ENCODE peak calls at places on chromosomes 1 and 21, in seven cellular contexts. A is H9, I is IMR-90, W is neuronal stem cell, J is mesenchymal stem cell, L is H1, H is trophoblast cell. C is an unnamed sample.

GRCh38 chr1:22190731-22191130 is 47.8 kb upstream of the WNT4 start:
- DNase-seq in H (no peak), L (no peak), A (no peak), I (no peak), W (no peak), J (no peak), C (no peak)

GRCh38 chr1:181986907-181987305 is 74.6 kb downstream of the ZNF648 start:
- DNase-seq in W (no peak), L (no peak), J (no peak), H (no peak), A (no peak), I (no peak), C (no peak)

GRCh38 chr1:22484741-22485140 is 33.1 kb downstream of the ZBTB40 start:
- DNase-seq in L (no peak), I (no peak), J (no peak), H (no peak), A (no peak), W (no peak), C (no peak)

GRCh38 chr1:212007896-212008295 is 27.5 kb downstream of the INTS7 start:
- DNase-seq in H (no peak), A (no peak), I (no peak), L (no peak), J (no peak), W (no peak), C (no peak)

GRCh38 chr1:113429461-113430153 is 39.3 kb downstream of the MAGI3 start:
- DNase-seq in W (no peak), A (no peak), L (no peak), I (peak), J (peak), H (no peak), C (peak)

GRCh38 chr1:116472431-116472961 is 98.3 kb downstream of the CD58 start:
- DNase-seq in W (no peak), A (no peak), H (no peak), I (peak), L (no peak), J (peak), C (peak)

GRCh38 chr1:64766385-64766784 is 21.5 kb downstream of the RAVER2 start:
- DNase-seq in I (peak), A (no peak), L (no peak), H (peak), J (peak), W (no peak), C (no peak)

GRCh38 chr1:221228594-221228993 is 349.4 kb downstream of the HLX start:
- DNase-seq in J (no peak), I (no peak), W (no peak), L (peak), H (no peak), A (peak), C (peak)

GRCh38 chr1:239803666-239804228 is 287.9 kb upstream of the FMN2 start:
- DNase-seq in L (no peak), W (no peak), J (no peak), H (peak), A (no peak), I (no peak), C (peak)

GRCh38 chr1:13582713-13583443 is 754 bp upstream of the PDPN start:
- DNase-seq in A (peak), H (no peak), L (peak), W (no peak), J (no peak), I (no peak), C (peak)

GRCh38 chr1:229023651-229024295 is 247.1 kb upstream of the RAB4A start:
- DNase-seq in H (no peak), I (no peak), L (no peak), J (no peak), A (no peak), W (no peak), C (no peak)

GRCh38 chr21:37475186-37475868 is 108.8 kb downstream of the DYRK1A start:
- DNase-seq in H (no peak), A (no peak), W (no peak), J (peak), L (no peak), I (no peak), C (no peak)

GRCh38 chr1:154940880-154941228 is 4.3 kb upstream of the PMVK start:
- DNase-seq in I (no peak), A (no peak), H (no peak), L (no peak), J (no peak), W (no peak), C (no peak)

GRCh38 chr1:24926596-24927249 is 3.4 kb downstream of the RUNX3 start:
- DNase-seq in J (peak), A (no peak), L (no peak), H (no peak), W (peak), I (no peak), C (peak)

GRCh38 chr1:174788981-174789380 is 210.8 kb upstream of the CACYBP start:
- DNase-seq in A (no peak), L (no peak), I (peak), H (no peak), W (no peak), J (peak), C (no peak)

GRCh38 chr1:240136402-240136801 is 44.7 kb downstream of the FMN2 start:
- DNase-seq in W (no peak), J (no peak), I (peak), L (no peak), A (no peak), H (no peak), C (no peak)

GRCh38 chr1:5742801-5743200 is 249.4 kb downstream of the NPHP4 start:
- DNase-seq in L (peak), A (no peak), J (no peak), H (no peak), I (no peak), W (no peak), C (no peak)

DNA sequence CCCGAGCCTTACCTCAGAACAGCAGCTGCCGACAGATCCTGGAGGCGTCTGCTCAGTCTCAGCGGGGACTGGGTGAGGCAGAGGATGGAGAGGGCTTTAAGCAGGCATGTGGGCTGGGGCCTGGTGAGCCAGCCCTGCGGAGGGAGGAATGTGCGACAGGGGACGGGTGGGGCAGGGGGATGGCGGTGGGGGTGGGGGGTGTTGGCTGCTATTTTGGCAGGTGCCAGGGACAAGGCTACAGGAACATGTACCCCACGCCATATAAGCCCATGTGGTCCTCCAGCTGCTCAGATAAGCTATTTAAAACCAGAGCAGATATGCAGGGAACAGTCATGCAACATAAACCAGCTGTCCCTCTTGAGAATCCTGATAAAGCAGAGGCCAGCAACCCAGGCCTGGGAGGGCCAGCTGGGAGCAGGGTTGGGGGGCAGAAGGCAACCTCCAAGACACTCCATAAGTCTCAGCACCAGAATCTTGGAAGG is at the start of gene TNNT2:
- DNase-seq in W (no peak), H (no peak), A (no peak), I (peak), J (peak), L (no peak), C (peak)
- H3K4ac ChIP-seq in W (peak), H (no peak), A (no peak), I (no peak), J (no peak), L (peak), C (no peak)

GRCh38 chr21:38913120-38913975 is 107.6 kb downstream of the ETS2 start:
- DNase-seq in L (peak), A (peak), W (peak), I (peak), H (peak), J (peak), C (peak)

GRCh38 chr21:38914531-38915385 is 109.0 kb downstream of the ETS2 start:
- DNase-seq in W (no peak), H (no peak), A (peak), I (peak), J (peak), L (peak), C (no peak)

GRCh38 chr21:38912789-38913119 is 107.0 kb downstream of the ETS2 start:
- DNase-seq in J (no peak), I (no peak), W (no peak), L (no peak), H (no peak), A (no peak), C (no peak)

GRCh38 chr21:38915546-38915945 is 109.8 kb downstream of the ETS2 start:
- DNase-seq in J (no peak), W (no peak), H (no peak), L (no peak), I (no peak), A (no peak), C (no peak)

GRCh38 chr21:38914071-38914491 is 108.4 kb downstream of the ETS2 start:
- DNase-seq in I (no peak), J (no peak), W (no peak), A (no peak), H (no peak), L (no peak), C (no peak)
- H3K27ac ChIP-seq in I (no peak), J (no peak), W (no peak), A (no peak), H (no peak), L (no peak), C (no peak)

GRCh38 chr1:61121631-61122030 is 39.3 kb downstream of the NFIA start:
- DNase-seq in H (no peak), W (no peak), L (no peak), A (no peak), I (no peak), J (no peak), C (no peak)
- H3K4ac ChIP-seq in H (no peak), W (no peak), L (no peak), A (no peak), I (no peak), J (no peak), C (no peak)

DNA sequence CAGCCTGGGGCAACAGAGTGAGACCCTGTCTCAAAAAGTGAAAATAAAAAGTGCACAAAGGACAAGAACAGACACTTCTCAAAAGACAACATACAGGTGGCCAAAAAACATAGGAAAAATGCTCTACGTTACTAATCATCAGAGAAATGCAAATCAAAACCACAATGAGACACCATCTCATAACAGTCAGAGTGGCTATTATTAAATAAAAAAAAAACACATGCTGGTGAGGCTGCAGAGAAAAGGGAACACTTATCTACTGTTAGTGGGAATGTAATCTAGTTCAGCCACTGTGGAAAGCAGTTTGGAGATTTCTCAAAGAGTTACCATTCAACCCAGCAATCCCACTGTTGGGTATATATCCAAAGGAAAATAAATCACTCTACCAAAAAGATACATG is 173.2 kb downstream of the SMYD3 start:
- DNase-seq in W (no peak), J (no peak), A (no peak), I (no peak), H (no peak), L (no peak), C (no peak)
- H3K27ac ChIP-seq in W (no peak), J (no peak), A (no peak), I (no peak), H (no peak), L (no peak), C (no peak)

DNA sequence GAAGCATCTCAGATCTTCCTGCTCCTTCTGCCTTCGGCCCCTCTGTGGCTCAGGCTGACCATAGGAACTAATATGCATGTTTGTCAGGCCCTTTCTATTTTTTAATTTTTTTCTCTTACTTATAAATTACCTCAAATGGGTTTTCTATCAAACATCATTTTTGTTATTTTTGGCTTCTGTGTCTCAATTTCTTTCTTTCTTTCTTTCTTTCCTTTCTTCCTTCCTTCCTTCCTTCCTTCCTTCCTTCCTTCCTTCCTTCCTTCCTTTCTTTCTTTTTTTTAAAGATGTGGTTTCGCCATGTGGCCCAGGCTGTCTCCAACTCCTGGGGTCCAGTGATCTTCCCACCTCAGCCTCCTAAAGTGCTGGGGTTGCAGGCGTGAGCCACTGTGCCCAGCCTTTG is 36.2 kb upstream of the TLR5 start:
- DNase-seq in A (no peak), H (no peak), L (no peak), W (no peak), J (no peak), I (no peak), C (no peak)
- H3K4ac ChIP-seq in A (no peak), H (no peak), L (no peak), W (no peak), J (no peak), I (no peak), C (no peak)

GRCh38 chr1:44380666-44381177 is 24.3 kb upstream of the RNF220 start:
- DNase-seq in W (no peak), H (no peak), I (no peak), J (no peak), A (no peak), L (no peak), C (no peak)
- H3K27ac ChIP-seq in W (no peak), H (no peak), I (no peak), J (no peak), A (no peak), L (no peak), C (no peak)

GRCh38 chr1:193662030-193662429 is 475.6 kb upstream of the B3GALT2 start:
- DNase-seq in J (peak), A (no peak), L (no peak), W (no peak), I (peak), H (no peak), C (no peak)

GRCh38 chr1:193661385-193661784 is 475.0 kb upstream of the B3GALT2 start:
- DNase-seq in L (no peak), W (no peak), I (no peak), A (no peak), J (no peak), H (no peak), C (no peak)

GRCh38 chr1:193663965-193664364 is 477.6 kb upstream of the B3GALT2 start:
- DNase-seq in A (no peak), L (no peak), I (no peak), H (no peak), J (no peak), W (no peak), C (no peak)

DNA sequence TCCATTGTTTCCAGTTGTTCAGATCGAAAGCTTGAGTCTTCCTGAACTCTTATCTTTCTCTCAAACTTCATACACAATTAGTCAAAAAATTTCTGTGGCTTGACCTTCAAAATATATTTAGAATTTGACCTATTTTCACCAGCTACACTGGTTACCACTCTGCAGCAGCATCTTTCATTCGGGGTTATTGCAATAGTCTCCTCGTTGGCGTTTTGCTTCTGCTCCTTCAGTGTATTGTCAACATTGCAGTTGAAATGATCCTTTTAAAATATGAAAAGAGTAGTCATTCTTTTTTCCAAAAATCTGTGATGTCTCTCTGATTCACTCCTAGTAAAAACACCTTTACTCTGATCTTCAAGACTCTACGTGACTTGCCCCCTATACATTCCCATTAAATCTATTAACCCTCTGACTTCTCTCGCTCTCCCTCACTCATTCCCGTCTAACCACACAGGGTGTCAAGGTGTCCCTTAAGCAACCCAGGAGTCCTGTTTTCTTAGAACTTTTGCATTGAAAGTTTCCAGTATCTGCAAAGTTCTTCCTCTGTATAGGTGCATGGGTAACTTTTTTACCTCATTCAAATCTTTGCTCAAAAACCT is 480.2 kb upstream of the B3GALT2 start:
- DNase-seq in L (no peak), H (no peak), W (no peak), A (no peak), I (no peak), J (no peak), C (no peak)
- H3K4ac ChIP-seq in L (no peak), H (no peak), W (no peak), A (no peak), I (no peak), J (no peak), C (no peak)

GRCh38 chr1:43058056-43058455 is 99.4 kb upstream of the SLC2A1 start:
- DNase-seq in L (no peak), I (no peak), W (no peak), A (no peak), H (no peak), J (no peak), C (no peak)
- H3K27ac ChIP-seq in L (no peak), I (peak), W (no peak), A (no peak), H (peak), J (no peak), C (no peak)

DNA sequence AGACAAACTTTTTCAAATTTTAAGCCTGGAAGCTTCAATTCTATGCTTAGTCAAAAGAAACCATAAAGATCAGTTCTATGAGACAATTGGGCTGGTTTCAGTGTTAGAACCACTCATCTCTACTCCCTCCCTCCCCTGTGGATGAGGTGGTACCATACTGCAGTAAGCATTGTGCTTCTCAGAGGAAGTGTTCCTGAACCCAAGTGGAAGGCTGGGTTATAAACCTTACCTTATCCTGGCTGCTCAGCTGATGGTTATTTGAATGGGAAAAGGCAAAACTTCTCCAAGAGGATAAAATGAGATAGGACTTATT is 34.1 kb upstream of the RGL1 start:
- DNase-seq in J (no peak), I (no peak), L (no peak), H (no peak), A (no peak), W (no peak), C (no peak)
- H3K4ac ChIP-seq in J (no peak), I (no peak), L (no peak), H (no peak), A (no peak), W (no peak), C (no peak)